ENCODE peak calls at places on chromosomes 16 and 17, in seven cellular contexts. Z, A, X, T, R, L and F are unnamed samples.

GRCh38 chr17:38879878-38880727 is 10.2 kb downstream of the LASP1 start:
- DNase-seq in L (no peak), X (no peak), Z (no peak), A (no peak), R (no peak), T (no peak), F (peak; percentile 93)

GRCh38 chr16:85986931-85987749 is 88.2 kb downstream of the IRF8 start:
- DNase-seq in R (peak; percentile 80), Z (no peak), A (peak; percentile 73), X (peak; percentile 79), T (no peak), L (peak; percentile 43), F (no peak)

GRCh38 chr16:4677994-4678393 is 15.4 kb upstream of the NUDT16L1 start:
- DNase-seq in L (no peak), X (no peak), A (no peak), T (no peak), Z (no peak), R (no peak), F (no peak)

GRCh38 chr16:27264151-27264550 is 4.4 kb downstream of the NSMCE1 start:
- DNase-seq in A (peak; percentile 1), L (no peak), R (no peak), Z (no peak), X (no peak), T (no peak), F (peak; percentile 66)

GRCh38 chr17:29592850-29593545 is at the start of gene ANKRD13B:
- DNase-seq in X (peak; percentile 77), Z (peak; percentile 77), R (peak; percentile 52), L (no peak), A (peak; percentile 61), T (no peak), F (peak; percentile 64)

GRCh38 chr17:48610282-48611211 is at the start of gene HOXB7:
- DNase-seq in X (peak; percentile 87), R (peak; percentile 81), T (no peak), L (peak; percentile 56), A (peak; percentile 81), Z (peak; percentile 4), F (peak; percentile 82)

GRCh38 chr17:60305141-60305540 is 86.8 kb downstream of the USP32 start:
- DNase-seq in T (peak; percentile 25), A (peak; percentile 19), Z (peak; percentile 49), R (peak; percentile 35), X (no peak), L (no peak), F (no peak)

GRCh38 chr17:19769946-19770652 is 22.0 kb upstream of the ALDH3A1 start:
- DNase-seq in T (no peak), X (no peak), Z (no peak), R (peak; percentile 6), A (no peak), L (no peak), F (no peak)

GRCh38 chr17:82198092-82198491 is 14.6 kb downstream of the CCDC57 start:
- DNase-seq in T (no peak), L (no peak), A (no peak), Z (no peak), R (peak; percentile 48), X (peak; percentile 56), F (no peak)

GRCh38 chr17:79305831-79306687 is 231.4 kb downstream of the ENGASE start:
- DNase-seq in X (no peak), L (no peak), R (no peak), Z (no peak), A (no peak), T (no peak), F (no peak)

GRCh38 chr16:22055881-22056280 is 36.5 kb upstream of the VWA3A start:
- DNase-seq in A (no peak), R (no peak), L (no peak), X (no peak), Z (no peak), T (no peak), F (no peak)

GRCh38 chr17:7837375-7838290 is 3.6 kb downstream of the KDM6B start:
- DNase-seq in X (no peak), A (no peak), T (no peak), R (no peak), L (no peak), Z (no peak), F (no peak)

GRCh38 chr17:68346448-68346847 is 55.2 kb downstream of the ARSG start:
- DNase-seq in L (peak; percentile 33), X (peak; percentile 51), A (peak; percentile 75), T (peak; percentile 65), Z (peak; percentile 1), R (peak; percentile 58), F (no peak)

GRCh38 chr17:22514767-22515320 is 822.5 kb downstream of the KCNJ18 start:
- DNase-seq in R (no peak), T (no peak), A (no peak), L (no peak), X (no peak), Z (no peak), F (no peak)

GRCh38 chr16:66262253-66263167 is 104.0 kb upstream of the CDH5 start:
- DNase-seq in L (no peak), T (no peak), Z (no peak), A (no peak), R (no peak), X (no peak), F (peak; percentile 73)

GRCh38 chr16:17696696-17697095 is 225.9 kb upstream of the XYLT1 start:
- DNase-seq in L (no peak), R (no peak), A (no peak), Z (no peak), T (no peak), X (no peak), F (no peak)

GRCh38 chr17:51857052-51857593 is 301.4 kb downstream of the CA10 start:
- DNase-seq in R (no peak), X (no peak), Z (no peak), T (no peak), L (no peak), A (no peak), F (no peak)

GRCh38 chr16:74199066-74199841 is 97.4 kb upstream of the PSMD7 start:
- DNase-seq in X (no peak), L (no peak), T (no peak), A (no peak), Z (no peak), R (no peak), F (no peak)

GRCh38 chr17:31882571-31882970 is 18.9 kb downstream of the UTP6 start:
- DNase-seq in Z (no peak), X (no peak), L (no peak), A (no peak), R (peak; percentile 34), T (no peak), F (no peak)